ENCODE peak calls at places on chromosome 16, in ten cellular contexts. One of them, this sample, is unnamed.

GRCh38 chr16:64657316-64658011 is 464.4 kb downstream of the CDH11 start:
- DNase-seq in fibroblast of lung: peak; percentile 95
- DNase-seq in fibroblast of pulmonary artery: peak; percentile 20
- DNase-seq in ascending aorta: no peak
- DNase-seq in H9: no peak
- DNase-seq in activated CD8-positive, alpha-beta T cell treated with anti-CD3 and anti-CD28 coated beads for 36 hours: no peak
- DNase-seq in mucosa of descending colon: no peak
- DNase-seq in brain microvascular endothelial cell: peak; percentile 91
- DNase-seq in BJ: no peak
- DNase-seq in choroid plexus epithelial cell: peak; percentile 59
- DNase-seq in this sample: no peak

GRCh38 chr16:4344659-4345438 is 6.3 kb downstream of the PAM16 start:
- DNase-seq in mucosa of descending colon: no peak
- DNase-seq in fibroblast of lung: peak; percentile 36
- DNase-seq in BJ: no peak
- DNase-seq in fibroblast of pulmonary artery: no peak
- DNase-seq in brain microvascular endothelial cell: no peak
- DNase-seq in H9: no peak
- DNase-seq in activated CD8-positive, alpha-beta T cell treated with anti-CD3 and anti-CD28 coated beads for 36 hours: no peak
- DNase-seq in choroid plexus epithelial cell: no peak
- DNase-seq in ascending aorta: no peak
- DNase-seq in this sample: no peak

GRCh38 chr16:4358236-4358635 is 7.1 kb upstream of the PAM16 start:
- DNase-seq in brain microvascular endothelial cell: no peak
- DNase-seq in activated CD8-positive, alpha-beta T cell treated with anti-CD3 and anti-CD28 coated beads for 36 hours: no peak
- DNase-seq in ascending aorta: no peak
- DNase-seq in fibroblast of pulmonary artery: no peak
- DNase-seq in H9: no peak
- DNase-seq in BJ: no peak
- DNase-seq in mucosa of descending colon: no peak
- DNase-seq in fibroblast of lung: no peak
- DNase-seq in choroid plexus epithelial cell: no peak
- DNase-seq in this sample: no peak

GRCh38 chr16:10964891-10965326 is 20.5 kb downstream of the CLEC16A start:
- DNase-seq in H9: no peak
- DNase-seq in activated CD8-positive, alpha-beta T cell treated with anti-CD3 and anti-CD28 coated beads for 36 hours: peak; percentile 73
- DNase-seq in brain microvascular endothelial cell: no peak
- DNase-seq in fibroblast of lung: peak; percentile 40
- DNase-seq in ascending aorta: no peak
- DNase-seq in fibroblast of pulmonary artery: no peak
- DNase-seq in BJ: no peak
- DNase-seq in choroid plexus epithelial cell: no peak
- DNase-seq in mucosa of descending colon: no peak
- DNase-seq in this sample: no peak

GRCh38 chr16:48188449-48189102 is 32.8 kb upstream of the ABCC12 start:
- DNase-seq in ascending aorta: no peak
- DNase-seq in H9: no peak
- DNase-seq in BJ: no peak
- DNase-seq in mucosa of descending colon: no peak
- DNase-seq in brain microvascular endothelial cell: no peak
- DNase-seq in activated CD8-positive, alpha-beta T cell treated with anti-CD3 and anti-CD28 coated beads for 36 hours: no peak
- DNase-seq in fibroblast of pulmonary artery: no peak
- DNase-seq in choroid plexus epithelial cell: no peak
- DNase-seq in fibroblast of lung: no peak
- DNase-seq in this sample: no peak

GRCh38 chr16:89660146-89660545 is 2.5 kb downstream of the SPATA33 start:
- DNase-seq in activated CD8-positive, alpha-beta T cell treated with anti-CD3 and anti-CD28 coated beads for 36 hours: no peak
- DNase-seq in mucosa of descending colon: no peak
- DNase-seq in fibroblast of pulmonary artery: no peak
- DNase-seq in choroid plexus epithelial cell: no peak
- DNase-seq in H9: no peak
- DNase-seq in ascending aorta: no peak
- DNase-seq in BJ: no peak
- DNase-seq in brain microvascular endothelial cell: no peak
- DNase-seq in fibroblast of lung: no peak
- DNase-seq in this sample: no peak

GRCh38 chr16:74984194-74984669 is 691 bp downstream of the WDR59 start:
- DNase-seq in BJ: no peak
- DNase-seq in ascending aorta: no peak
- DNase-seq in fibroblast of lung: peak; percentile 32
- DNase-seq in mucosa of descending colon: no peak
- DNase-seq in brain microvascular endothelial cell: peak; percentile 4
- DNase-seq in H9: no peak
- DNase-seq in choroid plexus epithelial cell: peak; percentile 41
- DNase-seq in fibroblast of pulmonary artery: peak; percentile 40
- DNase-seq in activated CD8-positive, alpha-beta T cell treated with anti-CD3 and anti-CD28 coated beads for 36 hours: peak; percentile 50
- DNase-seq in this sample: no peak

GRCh38 chr16:80285089-80285488 is 255.7 kb upstream of the DYNLRB2 start:
- DNase-seq in mucosa of descending colon: no peak
- DNase-seq in BJ: peak; percentile 87
- DNase-seq in brain microvascular endothelial cell: peak; percentile 64
- DNase-seq in ascending aorta: no peak
- DNase-seq in fibroblast of lung: peak; percentile 93
- DNase-seq in H9: no peak
- DNase-seq in activated CD8-positive, alpha-beta T cell treated with anti-CD3 and anti-CD28 coated beads for 36 hours: no peak
- DNase-seq in choroid plexus epithelial cell: no peak
- DNase-seq in fibroblast of pulmonary artery: peak; percentile 8
- DNase-seq in this sample: no peak

GRCh38 chr16:11312718-11313492 is 31.8 kb upstream of the PRM1 start:
- DNase-seq in ascending aorta: no peak
- DNase-seq in fibroblast of lung: peak; percentile 84
- DNase-seq in choroid plexus epithelial cell: peak; percentile 75
- DNase-seq in BJ: peak; percentile 52
- DNase-seq in fibroblast of pulmonary artery: peak; percentile 52
- DNase-seq in activated CD8-positive, alpha-beta T cell treated with anti-CD3 and anti-CD28 coated beads for 36 hours: peak; percentile 31
- DNase-seq in brain microvascular endothelial cell: peak; percentile 23
- DNase-seq in H9: peak; percentile 74
- DNase-seq in mucosa of descending colon: peak; percentile 64
- DNase-seq in this sample: no peak

GRCh38 chr16:28876016-28876659 is 2.1 kb upstream of the ATP2A1 start:
- DNase-seq in ascending aorta: no peak
- DNase-seq in brain microvascular endothelial cell: no peak
- DNase-seq in fibroblast of pulmonary artery: no peak
- DNase-seq in H9: no peak
- DNase-seq in activated CD8-positive, alpha-beta T cell treated with anti-CD3 and anti-CD28 coated beads for 36 hours: no peak
- DNase-seq in mucosa of descending colon: no peak
- DNase-seq in choroid plexus epithelial cell: no peak
- DNase-seq in BJ: no peak
- DNase-seq in fibroblast of lung: no peak
- DNase-seq in this sample: no peak

GRCh38 chr16:28873543-28874201 is 4.6 kb upstream of the ATP2A1 start:
- DNase-seq in fibroblast of pulmonary artery: peak; percentile 14
- DNase-seq in H9: peak; percentile 59
- DNase-seq in ascending aorta: no peak
- DNase-seq in choroid plexus epithelial cell: no peak
- DNase-seq in BJ: no peak
- DNase-seq in fibroblast of lung: no peak
- DNase-seq in brain microvascular endothelial cell: no peak
- DNase-seq in activated CD8-positive, alpha-beta T cell treated with anti-CD3 and anti-CD28 coated beads for 36 hours: peak; percentile 66
- DNase-seq in mucosa of descending colon: peak; percentile 35
- DNase-seq in this sample: no peak

GRCh38 chr16:28876973-28877641 is 1.2 kb upstream of the ATP2A1 start:
- DNase-seq in fibroblast of lung: no peak
- DNase-seq in mucosa of descending colon: no peak
- DNase-seq in brain microvascular endothelial cell: no peak
- DNase-seq in choroid plexus epithelial cell: no peak
- DNase-seq in fibroblast of pulmonary artery: no peak
- DNase-seq in BJ: no peak
- DNase-seq in H9: no peak
- DNase-seq in ascending aorta: no peak
- DNase-seq in activated CD8-positive, alpha-beta T cell treated with anti-CD3 and anti-CD28 coated beads for 36 hours: peak; percentile 23
- DNase-seq in this sample: no peak

GRCh38 chr16:28874406-28874805 is 3.9 kb upstream of the ATP2A1 start:
- DNase-seq in brain microvascular endothelial cell: no peak
- DNase-seq in choroid plexus epithelial cell: no peak
- DNase-seq in ascending aorta: no peak
- DNase-seq in mucosa of descending colon: no peak
- DNase-seq in H9: no peak
- DNase-seq in fibroblast of pulmonary artery: no peak
- DNase-seq in fibroblast of lung: no peak
- DNase-seq in activated CD8-positive, alpha-beta T cell treated with anti-CD3 and anti-CD28 coated beads for 36 hours: no peak
- DNase-seq in BJ: no peak
- DNase-seq in this sample: no peak

GRCh38 chr16:28875134-28876015 is 2.9 kb upstream of the ATP2A1 start:
- DNase-seq in brain microvascular endothelial cell: no peak
- DNase-seq in fibroblast of pulmonary artery: no peak
- DNase-seq in mucosa of descending colon: no peak
- DNase-seq in choroid plexus epithelial cell: no peak
- DNase-seq in fibroblast of lung: no peak
- DNase-seq in BJ: no peak
- DNase-seq in H9: no peak
- DNase-seq in activated CD8-positive, alpha-beta T cell treated with anti-CD3 and anti-CD28 coated beads for 36 hours: no peak
- DNase-seq in ascending aorta: no peak
- DNase-seq in this sample: no peak
- TF ChIP-seq CTCF in brain microvascular endothelial cell: peak; percentile 22
- TF ChIP-seq CTCF in fibroblast of pulmonary artery: no peak
- TF ChIP-seq CTCF in mucosa of descending colon: no peak
- TF ChIP-seq CTCF in choroid plexus epithelial cell: no peak
- TF ChIP-seq CTCF in fibroblast of lung: peak; percentile 10
- TF ChIP-seq CTCF in BJ: no peak
- TF ChIP-seq CTCF in H9: no peak
- TF ChIP-seq CTCF in activated CD8-positive, alpha-beta T cell treated with anti-CD3 and anti-CD28 coated beads for 36 hours: no peak
- TF ChIP-seq CTCF in ascending aorta: no peak
- TF ChIP-seq CTCF in this sample: no peak

GRCh38 chr16:71367243-71367976 is 8.9 kb downstream of the CALB2 start:
- DNase-seq in mucosa of descending colon: peak; percentile 54
- DNase-seq in H9: peak; percentile 91
- DNase-seq in BJ: no peak
- DNase-seq in choroid plexus epithelial cell: peak; percentile 59
- DNase-seq in activated CD8-positive, alpha-beta T cell treated with anti-CD3 and anti-CD28 coated beads for 36 hours: peak; percentile 74
- DNase-seq in fibroblast of pulmonary artery: peak; percentile 49
- DNase-seq in ascending aorta: no peak
- DNase-seq in brain microvascular endothelial cell: peak; percentile 24
- DNase-seq in fibroblast of lung: peak; percentile 25
- DNase-seq in this sample: no peak
- TF ChIP-seq CTCF in mucosa of descending colon: peak; percentile 13
- TF ChIP-seq CTCF in H9: peak; percentile 91
- TF ChIP-seq CTCF in BJ: peak; percentile 66
- TF ChIP-seq CTCF in choroid plexus epithelial cell: peak; percentile 77
- TF ChIP-seq CTCF in activated CD8-positive, alpha-beta T cell treated with anti-CD3 and anti-CD28 coated beads for 36 hours: peak; percentile 65
- TF ChIP-seq CTCF in fibroblast of pulmonary artery: peak; percentile 62
- TF ChIP-seq CTCF in ascending aorta: no peak
- TF ChIP-seq CTCF in brain microvascular endothelial cell: peak; percentile 77
- TF ChIP-seq CTCF in fibroblast of lung: peak; percentile 37
- TF ChIP-seq CTCF in this sample: peak; percentile 75

DNA sequence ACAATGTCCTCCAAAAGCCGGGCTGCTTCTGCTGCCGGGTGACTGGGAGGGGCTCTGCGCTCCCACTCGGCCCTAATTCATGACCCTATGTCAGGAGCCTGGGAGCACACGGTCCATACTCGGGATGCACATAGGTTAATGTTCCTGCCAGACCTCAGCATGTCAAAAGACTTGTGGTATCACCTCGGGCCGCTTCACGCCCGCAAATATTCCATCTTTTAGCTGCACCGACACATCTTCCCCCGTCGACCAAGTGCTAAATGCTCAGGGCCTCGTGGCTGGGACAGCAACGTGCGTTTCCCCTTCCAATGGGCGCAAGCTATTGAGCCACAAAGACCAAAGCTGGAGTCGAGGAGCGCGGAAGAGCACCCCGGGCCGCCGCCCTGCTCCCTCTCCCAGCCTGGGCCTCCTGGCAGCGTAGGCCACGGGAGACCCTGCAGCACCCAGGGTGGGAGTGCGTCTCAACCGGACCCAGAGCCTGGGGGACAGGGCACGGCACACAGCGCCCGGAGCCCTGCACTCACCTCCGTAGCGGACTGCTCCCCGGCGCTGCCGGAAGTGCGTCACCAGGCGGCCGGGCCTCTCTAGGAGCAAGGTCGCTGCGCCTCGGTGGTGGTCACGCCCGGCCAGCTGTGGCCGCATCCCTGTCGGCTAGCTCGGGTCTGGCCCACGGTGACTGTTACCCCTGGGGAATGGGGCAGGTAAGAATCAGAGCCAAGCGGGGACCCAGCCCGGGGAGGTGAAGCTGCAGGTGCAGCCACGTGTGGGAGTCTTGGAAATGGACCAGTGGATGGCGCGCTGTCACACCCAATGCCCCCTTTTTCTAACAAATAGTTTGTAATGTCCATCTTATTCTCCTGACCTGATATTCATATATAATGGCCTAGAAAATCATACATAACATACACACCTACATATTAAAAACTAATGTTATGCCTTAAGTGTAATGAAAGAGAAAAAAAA is at the start of gene ZNF23:
- DNase-seq in fibroblast of lung: peak; percentile 72
- DNase-seq in ascending aorta: peak; percentile 18
- DNase-seq in brain microvascular endothelial cell: peak; percentile 43
- DNase-seq in activated CD8-positive, alpha-beta T cell treated with anti-CD3 and anti-CD28 coated beads for 36 hours: peak; percentile 80
- DNase-seq in fibroblast of pulmonary artery: peak; percentile 81
- DNase-seq in choroid plexus epithelial cell: peak; percentile 78
- DNase-seq in BJ: no peak
- DNase-seq in mucosa of descending colon: peak; percentile 85
- DNase-seq in H9: peak; percentile 81
- DNase-seq in this sample: peak; percentile 88
- TF ChIP-seq CTCF in fibroblast of lung: no peak
- TF ChIP-seq CTCF in ascending aorta: no peak
- TF ChIP-seq CTCF in brain microvascular endothelial cell: peak; percentile 34
- TF ChIP-seq CTCF in activated CD8-positive, alpha-beta T cell treated with anti-CD3 and anti-CD28 coated beads for 36 hours: peak; percentile 32
- TF ChIP-seq CTCF in fibroblast of pulmonary artery: no peak
- TF ChIP-seq CTCF in choroid plexus epithelial cell: no peak
- TF ChIP-seq CTCF in BJ: no peak
- TF ChIP-seq CTCF in mucosa of descending colon: no peak
- TF ChIP-seq CTCF in H9: peak; percentile 9
- TF ChIP-seq CTCF in this sample: no peak

DNA sequence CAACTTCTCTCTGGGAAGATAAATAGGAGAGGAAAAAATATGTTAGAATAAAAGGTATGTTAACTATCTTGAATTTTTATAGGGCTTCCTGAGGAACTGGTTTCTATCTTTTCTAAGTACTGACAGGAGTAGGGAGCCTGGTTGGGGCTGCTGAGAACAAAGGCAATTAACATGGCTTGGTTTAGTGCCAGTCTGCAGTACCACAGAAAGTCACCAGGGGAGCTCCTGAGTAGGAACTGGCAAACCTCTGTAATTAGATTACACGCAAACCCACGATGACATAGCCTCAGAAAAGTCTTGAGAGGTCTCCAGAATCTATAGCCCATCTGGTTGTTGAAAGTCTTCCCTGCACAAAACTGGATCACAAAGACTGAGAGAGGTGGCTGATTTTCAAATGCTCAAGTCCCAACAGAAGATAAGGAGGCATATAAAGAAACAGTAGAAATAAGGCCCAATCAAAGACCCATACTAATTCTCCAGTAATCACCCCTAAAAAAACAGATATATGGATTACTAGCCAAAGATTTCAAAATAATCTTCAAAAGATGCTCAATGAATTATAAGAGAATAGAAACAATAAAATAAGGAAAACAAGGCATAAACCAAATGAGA is 11.7 kb upstream of the CNTNAP4 start:
- DNase-seq in brain microvascular endothelial cell: no peak
- DNase-seq in ascending aorta: no peak
- DNase-seq in mucosa of descending colon: peak; percentile 67
- DNase-seq in fibroblast of pulmonary artery: peak; percentile 52
- DNase-seq in choroid plexus epithelial cell: peak; percentile 1
- DNase-seq in BJ: no peak
- DNase-seq in H9: peak; percentile 76
- DNase-seq in activated CD8-positive, alpha-beta T cell treated with anti-CD3 and anti-CD28 coated beads for 36 hours: peak; percentile 43
- DNase-seq in fibroblast of lung: peak; percentile 0
- DNase-seq in this sample: no peak
- TF ChIP-seq CTCF in brain microvascular endothelial cell: peak; percentile 70
- TF ChIP-seq CTCF in ascending aorta: no peak
- TF ChIP-seq CTCF in mucosa of descending colon: peak; percentile 40
- TF ChIP-seq CTCF in fibroblast of pulmonary artery: peak; percentile 72
- TF ChIP-seq CTCF in choroid plexus epithelial cell: peak; percentile 27
- TF ChIP-seq CTCF in BJ: peak; percentile 23
- TF ChIP-seq CTCF in H9: peak; percentile 83
- TF ChIP-seq CTCF in activated CD8-positive, alpha-beta T cell treated with anti-CD3 and anti-CD28 coated beads for 36 hours: peak; percentile 36
- TF ChIP-seq CTCF in fibroblast of lung: no peak
- TF ChIP-seq CTCF in this sample: peak; percentile 77

This sample was measured in type B pancreatic cell.